ENCODE peak calls at places on chromosomes 1 and 21, in ten cellular contexts. A, C, Q, U, J, V, N, O, Z and S are unnamed samples.
A peak's percentile ranks its signal among the peaks of the same experiment; 100 is the strongest.

GRCh38 chr1:93910305-93910704 is 1.1 kb upstream of the GCLM start:
- DNase-seq in O (no peak), J (no peak), C (no peak), U (no peak), N (no peak), Q (no peak), Z (no peak), A (no peak), V (no peak), S (no peak)

GRCh38 chr21:27813750-27814149 is 846.9 kb upstream of the ADAMTS5 start:
- DNase-seq in N (no peak), A (no peak), U (no peak), O (peak; percentile 35), J (no peak), Q (no peak), V (no peak), C (no peak), Z (no peak), S (peak; percentile 8)

GRCh38 chr1:46549697-46550681 is 1.5 kb downstream of the KNCN start:
- DNase-seq in U (peak; percentile 76), Z (peak; percentile 55), O (no peak), J (peak; percentile 34), V (no peak), Q (peak; percentile 67), C (peak; percentile 25), N (no peak), A (no peak), S (peak; percentile 49)

GRCh38 chr1:38569932-38570356 is 289.6 kb downstream of the RRAGC start:
- DNase-seq in A (no peak), J (no peak), U (peak; percentile 35), Z (no peak), C (no peak), N (no peak), Q (no peak), V (no peak), O (no peak), S (no peak)

GRCh38 chr1:93585059-93585966 is 96.3 kb downstream of the BCAR3 start:
- DNase-seq in N (peak; percentile 45), A (no peak), V (no peak), C (peak; percentile 74), U (no peak), Q (no peak), O (no peak), Z (no peak), J (no peak), S (peak; percentile 82)

GRCh38 chr1:224213438-224214119 is 30.5 kb downstream of the DEGS1 start:
- DNase-seq in O (no peak), Z (no peak), V (no peak), N (no peak), Q (no peak), A (no peak), U (peak; percentile 57), J (no peak), C (no peak), S (no peak)

GRCh38 chr1:17305576-17306095 is 2.4 kb upstream of the PADI4 start:
- DNase-seq in Q (no peak), A (no peak), Z (no peak), C (no peak), V (no peak), U (no peak), J (no peak), N (no peak), O (no peak), S (no peak)

GRCh38 chr1:22676916-22677601 is 24.0 kb downstream of the C1QB start:
- DNase-seq in N (no peak), J (no peak), O (no peak), Z (no peak), C (no peak), V (no peak), A (no peak), U (peak; percentile 68), Q (no peak), S (no peak)

GRCh38 chr1:27044613-27045091 is 32.0 kb upstream of the TENT5B start:
- DNase-seq in C (peak; percentile 57), J (peak; percentile 81), V (peak; percentile 72), Z (peak; percentile 49), A (peak; percentile 98), U (peak; percentile 85), N (peak; percentile 77), O (peak; percentile 66), Q (peak; percentile 91), S (peak; percentile 70)

GRCh38 chr1:63142001-63142400 is 180.4 kb upstream of the FOXD3 start:
- DNase-seq in J (no peak), C (no peak), V (no peak), U (no peak), Z (no peak), Q (no peak), O (no peak), N (no peak), A (no peak), S (no peak)

GRCh38 chr1:183970516-183971300 is 66.8 kb downstream of the COLGALT2 start:
- DNase-seq in J (no peak), Z (no peak), N (no peak), C (no peak), U (no peak), A (no peak), Q (no peak), O (no peak), V (no peak), S (no peak)

GRCh38 chr1:20682571-20683236 is 21.5 kb upstream of the DDOST start:
- DNase-seq in Q (no peak), A (no peak), C (no peak), U (no peak), O (no peak), N (no peak), Z (no peak), J (no peak), V (no peak), S (no peak)

GRCh38 chr1:235952950-235953615 is 86.4 kb upstream of the LYST start:
- DNase-seq in U (no peak), N (no peak), J (no peak), V (no peak), O (no peak), C (no peak), Z (no peak), Q (no peak), A (no peak), S (peak; percentile 88)

GRCh38 chr1:240776237-240776636 is 164.3 kb upstream of the GREM2 start:
- DNase-seq in V (no peak), N (peak; percentile 27), A (no peak), O (no peak), Z (no peak), C (peak; percentile 31), J (no peak), U (no peak), Q (no peak), S (no peak)

GRCh38 chr1:1489231-1489630 is 17.7 kb downstream of the ATAD3B start:
- DNase-seq in Z (no peak), U (peak; percentile 7), A (no peak), J (no peak), O (no peak), N (no peak), Q (no peak), C (no peak), V (no peak), S (no peak)

GRCh38 chr1:209199822-209200221 is 383.7 kb upstream of the CAMK1G start:
- DNase-seq in Z (no peak), U (peak; percentile 77), C (peak; percentile 9), A (no peak), Q (no peak), J (no peak), O (no peak), V (no peak), N (no peak), S (no peak)

GRCh38 chr21:45593162-45594022 is 50.1 kb upstream of the PCBP3 start:
- DNase-seq in O (no peak), J (no peak), A (no peak), U (peak; percentile 54), Z (no peak), Q (no peak), C (no peak), N (no peak), V (no peak), S (no peak)

GRCh38 chr1:11978290-11978689 is 2.0 kb upstream of the MFN2 start:
- DNase-seq in O (no peak), V (no peak), Q (no peak), C (no peak), Z (no peak), J (no peak), N (no peak), U (no peak), A (no peak), S (no peak)

GRCh38 chr1:228014235-228014930 is 7.6 kb downstream of the WNT3A start:
- DNase-seq in U (peak; percentile 43), O (no peak), J (no peak), N (peak; percentile 77), C (peak; percentile 85), Z (no peak), A (no peak), Q (no peak), V (no peak), S (peak; percentile 77)

GRCh38 chr1:183992424-183992823 is 45.1 kb downstream of the COLGALT2 start:
- DNase-seq in A (no peak), N (no peak), Q (no peak), C (no peak), Z (no peak), U (no peak), O (no peak), V (no peak), J (no peak), S (no peak)

GRCh38 chr1:240385551-240385950 is 226.4 kb downstream of the GREM2 start:
- DNase-seq in U (no peak), Z (no peak), V (no peak), Q (no peak), A (no peak), N (no peak), O (no peak), C (no peak), J (no peak), S (no peak)